ENCODE peak calls at places on chromosome 3, in eight cellular contexts. One of them, this sample, is unnamed.

GRCh38 chr3:72279631-72280041 is 494.7 kb upstream of the PROK2 start:
- DNase-seq in adrenal gland: no peak
- DNase-seq in right lobe of liver: no peak
- DNase-seq in stomach: no peak
- DNase-seq in HCT116: no peak
- DNase-seq in esophagus squamous epithelium: no peak
- DNase-seq in suprapubic skin: no peak
- DNase-seq in lower leg skin: no peak
- DNase-seq in this sample: no peak

GRCh38 chr3:4501422-4501821 is 8.3 kb downstream of the ITPR1 start:
- DNase-seq in right lobe of liver: no peak
- DNase-seq in lower leg skin: no peak
- DNase-seq in suprapubic skin: no peak
- DNase-seq in esophagus squamous epithelium: no peak
- DNase-seq in stomach: no peak
- DNase-seq in HCT116: no peak
- DNase-seq in adrenal gland: no peak
- DNase-seq in this sample: no peak

GRCh38 chr3:169659858-169660614 is 3.5 kb downstream of the MECOM start:
- DNase-seq in right lobe of liver: no peak
- DNase-seq in esophagus squamous epithelium: no peak
- DNase-seq in suprapubic skin: no peak
- DNase-seq in lower leg skin: no peak
- DNase-seq in adrenal gland: no peak
- DNase-seq in HCT116: no peak
- DNase-seq in stomach: peak; percentile 61
- DNase-seq in this sample: no peak

GRCh38 chr3:129278970-129279906 is 568 bp downstream of the HMCES start:
- DNase-seq in adrenal gland: peak; percentile 35
- DNase-seq in esophagus squamous epithelium: no peak
- DNase-seq in lower leg skin: peak; percentile 24
- DNase-seq in suprapubic skin: peak; percentile 72
- DNase-seq in HCT116: peak; percentile 10
- DNase-seq in right lobe of liver: peak; percentile 65
- DNase-seq in stomach: peak; percentile 38
- DNase-seq in this sample: peak; percentile 45

GRCh38 chr3:124532071-124532470 is 198.2 kb upstream of the UMPS start:
- DNase-seq in HCT116: no peak
- DNase-seq in suprapubic skin: no peak
- DNase-seq in right lobe of liver: no peak
- DNase-seq in lower leg skin: no peak
- DNase-seq in adrenal gland: no peak
- DNase-seq in esophagus squamous epithelium: no peak
- DNase-seq in stomach: no peak
- DNase-seq in this sample: no peak

GRCh38 chr3:189324538-189325138 is 152.9 kb downstream of the TPRG1 start:
- DNase-seq in esophagus squamous epithelium: peak; percentile 13
- DNase-seq in adrenal gland: no peak
- DNase-seq in suprapubic skin: no peak
- DNase-seq in lower leg skin: no peak
- DNase-seq in right lobe of liver: no peak
- DNase-seq in HCT116: peak; percentile 99
- DNase-seq in stomach: peak; percentile 78
- DNase-seq in this sample: peak; percentile 43

GRCh38 chr3:119329551-119329950 is 35.4 kb downstream of the ARHGAP31 start:
- DNase-seq in suprapubic skin: no peak
- DNase-seq in HCT116: no peak
- DNase-seq in right lobe of liver: no peak
- DNase-seq in adrenal gland: no peak
- DNase-seq in stomach: no peak
- DNase-seq in esophagus squamous epithelium: no peak
- DNase-seq in lower leg skin: no peak
- DNase-seq in this sample: no peak

GRCh38 chr3:44026224-44026865 is 215.3 kb upstream of the TOPAZ1 start:
- DNase-seq in HCT116: no peak
- DNase-seq in stomach: no peak
- DNase-seq in esophagus squamous epithelium: no peak
- DNase-seq in suprapubic skin: no peak
- DNase-seq in adrenal gland: no peak
- DNase-seq in right lobe of liver: no peak
- DNase-seq in lower leg skin: no peak
- DNase-seq in this sample: no peak

GRCh38 chr3:104245981-104246380 is 1120.7 kb upstream of the ALCAM start:
- DNase-seq in esophagus squamous epithelium: no peak
- DNase-seq in right lobe of liver: no peak
- DNase-seq in adrenal gland: no peak
- DNase-seq in HCT116: no peak
- DNase-seq in suprapubic skin: no peak
- DNase-seq in lower leg skin: no peak
- DNase-seq in stomach: no peak
- DNase-seq in this sample: no peak

GRCh38 chr3:56593455-56594158 is 36.6 kb downstream of the CCDC66 start:
- DNase-seq in suprapubic skin: no peak
- DNase-seq in adrenal gland: no peak
- DNase-seq in lower leg skin: no peak
- DNase-seq in right lobe of liver: no peak
- DNase-seq in esophagus squamous epithelium: no peak
- DNase-seq in HCT116: no peak
- DNase-seq in stomach: no peak
- DNase-seq in this sample: no peak

GRCh38 chr3:156582784-156583183 is 27.9 kb upstream of the SSR3 start:
- DNase-seq in adrenal gland: no peak
- DNase-seq in lower leg skin: no peak
- DNase-seq in esophagus squamous epithelium: no peak
- DNase-seq in suprapubic skin: no peak
- DNase-seq in stomach: no peak
- DNase-seq in right lobe of liver: no peak
- DNase-seq in HCT116: no peak
- DNase-seq in this sample: no peak

GRCh38 chr3:152717252-152717651 is 117.7 kb upstream of the P2RY1 start:
- DNase-seq in right lobe of liver: no peak
- DNase-seq in adrenal gland: no peak
- DNase-seq in stomach: no peak
- DNase-seq in HCT116: no peak
- DNase-seq in lower leg skin: no peak
- DNase-seq in esophagus squamous epithelium: no peak
- DNase-seq in suprapubic skin: no peak
- DNase-seq in this sample: no peak

GRCh38 chr3:23487015-23487414 is 283.9 kb downstream of the UBE2E2 start:
- DNase-seq in lower leg skin: no peak
- DNase-seq in suprapubic skin: no peak
- DNase-seq in right lobe of liver: no peak
- DNase-seq in HCT116: no peak
- DNase-seq in stomach: no peak
- DNase-seq in esophagus squamous epithelium: no peak
- DNase-seq in adrenal gland: no peak
- DNase-seq in this sample: no peak

GRCh38 chr3:161266731-161267150 is 45.6 kb downstream of the NMD3 start:
- DNase-seq in adrenal gland: no peak
- DNase-seq in stomach: no peak
- DNase-seq in HCT116: no peak
- DNase-seq in right lobe of liver: no peak
- DNase-seq in esophagus squamous epithelium: no peak
- DNase-seq in lower leg skin: no peak
- DNase-seq in suprapubic skin: no peak
- DNase-seq in this sample: no peak

GRCh38 chr3:40086890-40087884 is 222.3 kb upstream of the EIF1B start:
- DNase-seq in adrenal gland: no peak
- DNase-seq in lower leg skin: no peak
- DNase-seq in right lobe of liver: no peak
- DNase-seq in HCT116: no peak
- DNase-seq in esophagus squamous epithelium: no peak
- DNase-seq in stomach: no peak
- DNase-seq in suprapubic skin: no peak
- DNase-seq in this sample: no peak

GRCh38 chr3:62374375-62374876 is 1.1 kb upstream of the FEZF2 start:
- DNase-seq in HCT116: no peak
- DNase-seq in stomach: no peak
- DNase-seq in lower leg skin: no peak
- DNase-seq in adrenal gland: no peak
- DNase-seq in suprapubic skin: no peak
- DNase-seq in esophagus squamous epithelium: no peak
- DNase-seq in right lobe of liver: no peak
- DNase-seq in this sample: no peak

GRCh38 chr3:48898383-48899234 is at the start of gene SLC25A20:
- DNase-seq in HCT116: peak; percentile 75
- DNase-seq in right lobe of liver: peak; percentile 97
- DNase-seq in esophagus squamous epithelium: peak; percentile 47
- DNase-seq in suprapubic skin: peak; percentile 93
- DNase-seq in lower leg skin: peak; percentile 84
- DNase-seq in stomach: peak; percentile 96
- DNase-seq in adrenal gland: peak; percentile 91
- DNase-seq in this sample: peak; percentile 97
- TF ChIP-seq POLR2A in HCT116: no peak
- TF ChIP-seq POLR2A in right lobe of liver: peak; percentile 55
- TF ChIP-seq POLR2A in esophagus squamous epithelium: peak; percentile 50
- TF ChIP-seq POLR2A in suprapubic skin: no peak
- TF ChIP-seq POLR2A in lower leg skin: no peak
- TF ChIP-seq POLR2A in stomach: no peak
- TF ChIP-seq POLR2A in adrenal gland: no peak
- TF ChIP-seq POLR2A in this sample: peak; percentile 48

DNA sequence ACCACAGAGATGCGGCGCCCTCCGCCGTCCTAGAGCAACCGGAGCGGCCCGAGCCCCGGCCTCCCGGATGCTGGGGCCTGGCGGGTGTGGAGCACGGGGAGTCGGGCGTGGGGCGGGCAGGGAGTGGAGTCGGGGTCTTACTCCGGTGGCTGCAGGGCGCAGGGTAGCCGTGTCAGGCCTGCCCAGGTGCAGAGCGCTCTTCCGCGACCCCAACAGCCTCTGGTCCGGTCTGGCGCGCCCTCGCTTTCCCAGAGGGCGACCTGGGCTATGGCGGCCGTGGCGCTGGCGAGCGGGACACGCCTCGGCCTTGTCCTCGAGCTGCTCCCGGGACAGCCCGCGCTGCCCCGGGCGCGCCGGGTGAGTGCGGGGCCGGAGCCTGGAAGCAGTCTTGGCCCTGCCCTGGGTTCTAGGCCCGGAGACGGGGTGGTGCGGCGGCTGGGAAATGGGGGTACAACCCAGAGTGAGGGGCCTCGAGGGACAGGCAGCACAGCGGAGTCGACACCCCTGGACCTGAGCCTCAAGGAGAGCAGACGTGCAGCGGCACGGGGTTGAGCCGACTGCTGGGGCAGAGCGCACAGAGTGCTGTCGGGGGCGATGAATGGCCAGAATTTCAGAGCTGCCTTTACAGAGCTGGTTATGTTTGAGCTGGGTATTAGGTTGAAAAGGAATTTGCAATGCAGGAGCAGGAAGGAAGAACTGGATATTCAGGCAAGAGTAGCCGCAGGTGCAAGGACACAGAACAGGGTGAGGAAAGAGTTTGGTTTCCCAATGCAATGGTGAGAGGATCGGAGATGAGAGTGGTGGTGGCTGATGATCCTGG is at the start of gene ZNF662:
- DNase-seq in adrenal gland: peak; percentile 52
- DNase-seq in suprapubic skin: peak; percentile 67
- DNase-seq in HCT116: no peak
- DNase-seq in stomach: peak; percentile 36
- DNase-seq in right lobe of liver: peak; percentile 54
- DNase-seq in esophagus squamous epithelium: no peak
- DNase-seq in lower leg skin: no peak
- DNase-seq in this sample: no peak
- TF ChIP-seq POLR2A in adrenal gland: no peak
- TF ChIP-seq POLR2A in suprapubic skin: no peak
- TF ChIP-seq POLR2A in HCT116: no peak
- TF ChIP-seq POLR2A in stomach: no peak
- TF ChIP-seq POLR2A in right lobe of liver: peak; percentile 20
- TF ChIP-seq POLR2A in esophagus squamous epithelium: no peak
- TF ChIP-seq POLR2A in lower leg skin: no peak
- TF ChIP-seq POLR2A in this sample: no peak

GRCh38 chr3:12409625-12410596 is 74.4 kb upstream of the TSEN2 start:
- DNase-seq in esophagus squamous epithelium: no peak
- DNase-seq in lower leg skin: no peak
- DNase-seq in right lobe of liver: peak; percentile 79
- DNase-seq in suprapubic skin: no peak
- DNase-seq in HCT116: no peak
- DNase-seq in adrenal gland: no peak
- DNase-seq in stomach: peak; percentile 33
- DNase-seq in this sample: no peak
- TF ChIP-seq POLR2A in esophagus squamous epithelium: no peak
- TF ChIP-seq POLR2A in lower leg skin: no peak
- TF ChIP-seq POLR2A in right lobe of liver: no peak
- TF ChIP-seq POLR2A in suprapubic skin: no peak
- TF ChIP-seq POLR2A in HCT116: no peak
- TF ChIP-seq POLR2A in adrenal gland: no peak
- TF ChIP-seq POLR2A in stomach: no peak
- TF ChIP-seq POLR2A in this sample: no peak

GRCh38 chr3:184133840-184134745 is 1.1 kb upstream of the EIF2B5 start:
- DNase-seq in right lobe of liver: peak; percentile 95
- DNase-seq in lower leg skin: peak; percentile 86
- DNase-seq in stomach: peak; percentile 84
- DNase-seq in suprapubic skin: peak; percentile 87
- DNase-seq in adrenal gland: peak; percentile 86
- DNase-seq in esophagus squamous epithelium: peak; percentile 31
- DNase-seq in HCT116: peak; percentile 85
- DNase-seq in this sample: peak; percentile 74
- TF ChIP-seq POLR2A in right lobe of liver: peak; percentile 59
- TF ChIP-seq POLR2A in lower leg skin: no peak
- TF ChIP-seq POLR2A in stomach: no peak
- TF ChIP-seq POLR2A in suprapubic skin: no peak
- TF ChIP-seq POLR2A in adrenal gland: no peak
- TF ChIP-seq POLR2A in esophagus squamous epithelium: peak; percentile 44
- TF ChIP-seq POLR2A in HCT116: peak; percentile 64
- TF ChIP-seq POLR2A in this sample: peak; percentile 42

This sample was measured in H54.